ENCODE peak calls at places on chromosomes 6 and 20, in seven cellular contexts. I, J, T, G, L, A and C are unnamed samples. For H4K20me1, the result is how much of the 10 kb centered on the place peaks cover.

GRCh38 chr6:170221052-170221752 is 69.7 kb downstream of the DLL1 start:
- DNase-seq in I (no peak), J (no peak), T (no peak), G (no peak), L (no peak), A (no peak), C (no peak)

GRCh38 chr6:43657221-43657802 is 12.5 kb downstream of the RSPH9 start:
- DNase-seq in I (no peak), J (no peak), T (no peak), G (no peak), L (no peak), A (no peak), C (no peak)

GRCh38 chr6:17393335-17394191 is at the start of gene CAP2:
- DNase-seq in I (peak), J (no peak), T (peak), G (peak), L (peak), A (no peak), C (no peak)

GRCh38 chr20:63420359-63421093 is 51.9 kb downstream of the KCNQ2 start:
- DNase-seq in I (no peak), J (no peak), T (no peak), G (no peak), L (no peak), A (no peak), C (no peak)

GRCh38 chr20:44495802-44496481 is 20.3 kb downstream of the TTPAL start:
- DNase-seq in I (peak), J (peak), T (peak), G (peak), L (no peak), A (no peak), C (no peak)

GRCh38 chr6:167805349-167806060 is 21.2 kb upstream of the AFDN start:
- DNase-seq in I (no peak), J (no peak), T (no peak), G (no peak), L (no peak), A (no peak), C (no peak)

GRCh38 chr20:53773792-53774371 is 180.2 kb upstream of the ZNF217 start:
- DNase-seq in I (peak), J (peak), T (peak), G (peak), L (no peak), A (no peak), C (no peak)

GRCh38 chr6:10588562-10589428 is 67.6 kb downstream of the GCNT2 start:
- DNase-seq in I (no peak), J (no peak), T (no peak), G (no peak), L (no peak), A (no peak), C (no peak)

GRCh38 chr6:80186082-80186481 is 79.6 kb downstream of the BCKDHB start:
- DNase-seq in I (no peak), J (no peak), T (no peak), G (no peak), L (no peak), A (no peak), C (no peak)

GRCh38 chr6:119627908-119628669 is 278.5 kb upstream of the MAN1A1 start:
- DNase-seq in I (peak), J (no peak), T (peak), G (peak), L (no peak), A (no peak), C (no peak)

GRCh38 chr6:57432919-57433684 is 115.7 kb downstream of the PRIM2 start:
- DNase-seq in I (no peak), J (no peak), T (peak), G (peak), L (no peak), A (no peak), C (peak)

GRCh38 chr6:72788188-72788587 is 166.3 kb downstream of the KCNQ5 start:
- DNase-seq in I (peak), J (no peak), T (peak), G (peak), L (no peak), A (no peak), C (no peak)

GRCh38 chr6:47033029-47033796 is 8.9 kb downstream of the ADGRF1 start:
- DNase-seq in I (no peak), J (no peak), T (no peak), G (no peak), L (no peak), A (no peak), C (no peak)

GRCh38 chr6:51648236-51648635 is 439.2 kb downstream of the PKHD1 start:
- DNase-seq in I (no peak), J (no peak), T (no peak), G (no peak), L (no peak), A (peak), C (no peak)

GRCh38 chr20:39137299-39137698 is 175.2 kb downstream of the DHX35 start:
- DNase-seq in I (no peak), J (no peak), T (no peak), G (no peak), L (no peak), A (no peak), C (no peak)

GRCh38 chr6:136921936-136922679 is at the start of gene SLC35D3:
- DNase-seq in I (no peak), J (no peak), T (no peak), G (peak), L (peak), A (no peak), C (no peak)

GRCh38 chr6:15504581-15505350 is 158.1 kb downstream of the DTNBP1 start:
- DNase-seq in I (peak), J (no peak), T (peak), G (peak), L (no peak), A (no peak), C (no peak)

GRCh38 chr6:43489277-43490072 is 12.1 kb downstream of the TJAP1 start:
- DNase-seq in I (no peak), J (no peak), T (no peak), G (no peak), L (no peak), A (no peak), C (no peak)

GRCh38 chr6:136767583-136768307 is 24.5 kb downstream of the MAP3K5 start:
- DNase-seq in I (no peak), J (no peak), T (peak), G (no peak), L (no peak), A (no peak), C (no peak)

GRCh38 chr6:88725111-88725711 is 238.2 kb downstream of the RNGTT start:
- DNase-seq in I (peak), J (no peak), T (peak), G (peak), L (peak), A (peak), C (no peak)

GRCh38 chr20:48716541-48716940 is 111.3 kb downstream of the PREX1 start:
- DNase-seq in I (no peak), J (no peak), T (no peak), G (no peak), L (no peak), A (no peak), C (no peak)

GRCh38 chr6:163760860-163761259 is 346.3 kb downstream of the QKI start:
- DNase-seq in I (no peak), J (no peak), T (no peak), G (no peak), L (no peak), A (no peak), C (no peak)

GRCh38 chr20:8156603-8157079 is 24.6 kb downstream of the PLCB1 start:
- DNase-seq in I (peak), J (peak), T (peak), G (peak), L (no peak), A (peak), C (no peak)

GRCh38 chr6:40419881-40420705 is 167.1 kb downstream of the LRFN2 start:
- DNase-seq in I (no peak), J (no peak), T (no peak), G (no peak), L (no peak), A (peak), C (no peak)

GRCh38 chr20:50215917-50216316 is 25.3 kb downstream of the CEBPB start:
- DNase-seq in I (no peak), J (no peak), T (no peak), G (no peak), L (no peak), A (no peak), C (no peak)

GRCh38 chr6:113271437-113271836 is 585.7 kb upstream of the MARCKS start:
- DNase-seq in I (no peak), J (no peak), T (peak), G (peak), L (no peak), A (no peak), C (no peak)

GRCh38 chr6:44470106-44470446 is 82.6 kb downstream of the CDC5L start:
- DNase-seq in I (no peak), J (no peak), T (no peak), G (no peak), L (no peak), A (no peak), C (peak)

GRCh38 chr20:38454556-38455473 is 17.8 kb upstream of the RALGAPB start:
- DNase-seq in I (no peak), J (no peak), T (no peak), G (no peak), L (no peak), A (no peak), C (no peak)

GRCh38 chr6:157539900-157540752 is 159.1 kb downstream of the ZDHHC14 start:
- DNase-seq in I (no peak), J (no peak), T (no peak), G (no peak), L (no peak), A (no peak), C (no peak)

GRCh38 chr20:56940466-56940865 is 311.4 kb downstream of the TFAP2C start:
- DNase-seq in I (no peak), J (no peak), T (no peak), G (no peak), L (no peak), A (no peak), C (no peak)

GRCh38 chr20:48595495-48596475 is 232.0 kb downstream of the PREX1 start:
- DNase-seq in I (no peak), J (no peak), T (no peak), G (no peak), L (no peak), A (no peak), C (no peak)

GRCh38 chr6:26141378-26141901 is 54.2 kb downstream of the HFE start:
- DNase-seq in I (no peak), J (no peak), T (no peak), G (no peak), L (no peak), A (no peak), C (no peak)

DNA sequence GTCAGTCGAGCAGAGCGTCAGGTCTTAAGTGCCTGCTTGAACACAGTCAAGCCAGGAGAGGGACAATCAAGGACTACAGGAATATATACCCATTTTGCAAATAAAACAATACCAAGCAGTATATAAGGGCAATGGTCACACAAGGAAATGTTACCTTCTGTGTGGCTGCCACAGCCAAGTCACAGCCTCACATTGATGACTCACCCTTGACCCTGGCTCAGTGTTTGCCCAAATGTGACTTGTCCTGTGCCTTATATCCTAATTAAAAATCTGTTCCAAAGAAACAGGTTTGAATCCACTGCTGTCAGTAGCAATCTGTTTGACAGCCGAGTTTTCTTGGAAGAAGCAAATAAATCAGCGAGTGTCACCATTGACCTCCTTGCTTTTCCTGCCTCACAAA is 34.3 kb downstream of the C6orf89 start:
- DNase-seq in I (no peak), J (no peak), T (no peak), G (no peak), L (no peak), A (no peak), C (no peak)
- H3K4me2 ChIP-seq in I (no peak), J (peak), T (no peak), G (peak), L (no peak), A (no peak), C (no peak)

DNA sequence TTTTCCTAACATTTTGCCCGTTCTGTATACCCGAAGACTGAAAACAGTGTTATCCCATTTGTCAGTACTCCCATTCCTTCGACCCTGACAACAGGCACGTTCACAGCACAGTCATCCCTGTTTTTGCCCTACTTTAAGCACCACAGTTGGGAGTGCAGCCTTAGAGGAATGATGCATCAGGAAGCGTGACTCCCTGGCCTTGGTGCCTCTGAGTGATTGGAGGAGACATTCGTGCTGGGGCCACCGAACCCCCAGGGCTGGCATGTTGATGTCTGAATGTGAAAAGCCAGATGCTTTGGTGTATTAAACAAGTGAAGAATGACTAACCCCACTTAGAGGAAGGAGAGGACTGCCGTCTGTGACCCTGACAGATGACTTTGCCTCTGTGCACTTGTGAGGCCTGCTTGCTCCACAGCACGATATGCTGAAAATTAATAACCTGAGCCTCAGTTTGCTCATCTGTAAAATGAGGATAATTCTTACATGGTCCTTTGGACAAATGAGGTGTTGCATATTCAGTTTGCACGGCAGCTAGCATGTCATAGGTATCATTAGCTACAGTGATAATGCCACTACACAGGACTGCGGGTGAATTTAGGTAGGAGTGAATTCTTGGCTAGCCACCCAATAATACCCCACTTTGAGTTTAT is 36.0 kb downstream of the STK35 start:
- DNase-seq in I (peak), J (no peak), T (peak), G (peak), L (no peak), A (no peak), C (no peak)
- H4K20me1 ChIP-seq in I (under half), J (under half), T (under half), G (under half), L (under half), A (half or more), C (half or more)

GRCh38 chr6:105482956-105483355 is 80.1 kb upstream of the PREP start:
- DNase-seq in I (no peak), J (no peak), T (no peak), G (no peak), L (no peak), A (no peak), C (no peak)
- H3K4me2 ChIP-seq in I (peak), J (no peak), T (peak), G (peak), L (no peak), A (no peak), C (no peak)

GRCh38 chr20:24986436-24987015 is 6.0 kb downstream of the APMAP start:
- DNase-seq in I (no peak), J (no peak), T (no peak), G (no peak), L (peak), A (no peak), C (no peak)

GRCh38 chr20:24990810-24991252 is 1.7 kb downstream of the APMAP start:
- DNase-seq in I (no peak), J (no peak), T (no peak), G (no peak), L (peak), A (no peak), C (no peak)

GRCh38 chr20:24987873-24988835 is 4.4 kb downstream of the APMAP start:
- DNase-seq in I (no peak), J (no peak), T (no peak), G (no peak), L (peak), A (no peak), C (no peak)

GRCh38 chr20:24987244-24987643 is 5.3 kb downstream of the APMAP start:
- DNase-seq in I (peak), J (no peak), T (no peak), G (peak), L (peak), A (no peak), C (no peak)

DNA sequence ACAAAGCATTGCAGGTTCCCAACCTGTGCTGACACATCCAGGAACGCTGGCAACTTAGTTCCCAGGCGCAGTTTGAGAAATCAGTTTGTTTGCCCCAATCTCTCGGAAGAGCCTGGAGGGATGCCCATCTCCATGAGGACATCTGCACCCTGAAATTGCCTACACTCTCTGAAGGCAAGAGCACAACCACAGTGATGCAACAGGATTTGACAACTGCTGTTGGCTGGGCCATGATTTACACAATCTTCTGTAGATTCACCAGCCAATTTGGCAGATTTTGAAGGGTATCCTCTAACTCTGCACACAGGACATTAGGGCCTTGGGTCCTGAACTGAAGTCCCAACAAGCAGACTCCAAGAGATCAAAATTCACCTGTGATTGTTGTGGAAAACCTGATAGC is 3.4 kb downstream of the APMAP start:
- DNase-seq in I (no peak), J (no peak), T (no peak), G (no peak), L (no peak), A (no peak), C (no peak)
- H4K20me1 ChIP-seq in I (under half), J (under half), T (under half), G (under half), L (under half), A (under half), C (under half)

GRCh38 chr20:61306935-61307475 is 54.9 kb downstream of the CDH4 start:
- DNase-seq in I (no peak), J (no peak), T (no peak), G (no peak), L (no peak), A (no peak), C (no peak)
- H3K4me2 ChIP-seq in I (no peak), J (no peak), T (no peak), G (no peak), L (no peak), A (no peak), C (no peak)

GRCh38 chr6:149357726-149358538 is 40.4 kb downstream of the TAB2 start:
- DNase-seq in I (peak), J (no peak), T (peak), G (no peak), L (no peak), A (no peak), C (no peak)

GRCh38 chr6:149356081-149356750 is 38.7 kb downstream of the TAB2 start:
- DNase-seq in I (no peak), J (no peak), T (no peak), G (no peak), L (no peak), A (no peak), C (no peak)

GRCh38 chr6:149359439-149359838 is 40.6 kb upstream of the SUMO4 start:
- DNase-seq in I (no peak), J (no peak), T (no peak), G (no peak), L (no peak), A (no peak), C (no peak)

DNA sequence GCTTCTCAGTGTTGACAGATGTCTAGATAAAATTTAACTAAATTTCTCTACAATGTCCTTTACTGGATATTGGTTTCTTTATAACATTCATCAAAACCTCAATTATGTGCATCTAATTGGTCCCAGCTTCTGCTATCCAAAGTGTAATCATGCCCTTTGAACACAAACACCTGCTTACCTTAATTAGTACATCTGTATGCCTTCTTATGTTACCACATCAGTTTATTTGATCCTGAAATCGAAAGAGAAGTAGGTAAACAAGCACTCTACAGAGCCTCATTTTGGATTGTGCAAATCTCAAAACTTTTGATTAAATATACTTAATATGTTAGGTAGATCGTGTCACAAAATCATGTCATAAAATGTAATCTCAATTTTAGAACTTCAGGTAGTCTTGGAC is 36.5 kb downstream of the TAB2 start:
- DNase-seq in I (no peak), J (no peak), T (no peak), G (no peak), L (no peak), A (no peak), C (no peak)
- H4K20me1 ChIP-seq in I (under half), J (under half), T (under half), G (under half), L (under half), A (half or more), C (under half)

GRCh38 chr6:400815-401214 is 9.3 kb downstream of the IRF4 start:
- DNase-seq in I (no peak), J (no peak), T (no peak), G (no peak), L (no peak), A (no peak), C (no peak)
- H3K4me2 ChIP-seq in I (no peak), J (no peak), T (no peak), G (no peak), L (no peak), A (no peak), C (no peak)

GRCh38 chr20:47266847-47267515 is 89.5 kb downstream of the ZMYND8 start:
- DNase-seq in I (no peak), J (no peak), T (no peak), G (no peak), L (no peak), A (peak), C (no peak)

GRCh38 chr20:47265214-47265613 is 91.3 kb downstream of the ZMYND8 start:
- DNase-seq in I (no peak), J (no peak), T (no peak), G (no peak), L (no peak), A (no peak), C (no peak)

GRCh38 chr20:47263502-47264084 is 92.9 kb downstream of the ZMYND8 start:
- DNase-seq in I (no peak), J (no peak), T (no peak), G (peak), L (no peak), A (no peak), C (peak)

GRCh38 chr20:47267621-47268020 is 88.9 kb downstream of the ZMYND8 start:
- DNase-seq in I (no peak), J (no peak), T (no peak), G (no peak), L (no peak), A (no peak), C (no peak)

DNA sequence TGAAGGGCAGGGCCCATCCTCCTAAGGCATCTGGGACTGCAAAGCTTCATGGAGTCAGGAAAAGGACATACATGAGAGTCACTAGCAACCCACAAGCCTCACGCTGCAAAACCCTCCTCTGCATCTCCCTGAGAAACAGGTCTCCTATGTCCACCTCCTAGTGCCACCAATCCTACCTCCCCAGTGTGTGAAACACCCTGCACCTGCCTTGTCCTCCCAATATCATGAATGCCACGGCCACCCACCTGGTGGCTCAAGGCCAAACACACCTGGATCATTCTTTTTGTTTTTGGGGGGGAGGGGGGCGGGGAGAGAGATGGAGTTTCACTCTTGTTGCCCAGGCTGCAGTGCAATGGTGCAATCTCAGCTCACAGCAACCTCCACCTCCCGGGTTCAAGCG is 90.5 kb downstream of the ZMYND8 start:
- DNase-seq in I (no peak), J (no peak), T (no peak), G (no peak), L (no peak), A (no peak), C (no peak)
- H4K20me1 ChIP-seq in I (under half), J (under half), T (under half), G (under half), L (under half), A (under half), C (under half)